ENCODE peak calls at places on chromosome 3, in ten cellular contexts. X is activated naive CD8-positive, alpha-beta T cell treated with anti-CD3 and anti-CD28 coated beads for 36 hours; I is NCI-H2029; P is activated CD4-positive, alpha-beta T cell treated with anti-CD3 and anti-CD28 coated beads, Interleukin-2, amount 10 ng/mL, durations not matched to agents 7 days and 5 days; G is iPS-NIHi11; R is 8988T; V is endothelial cell of umbilical vein; O is spleen; S is SK-N-DZ; K is stimulated activated CD4-positive, alpha-beta T cell treated with anti-CD3 and anti-CD28 coated beads, Interleukin-2, amount 100 ng/mL, for 24 hours. U is an unnamed sample.

GRCh38 chr3:49255112-49255511 is 21.9 kb downstream of the C3orf62 start:
- DNase-seq in X (no peak), I (no peak), P (no peak), G (no peak), R (no peak), V (no peak), O (no peak), S (no peak), K (no peak), U (no peak)

GRCh38 chr3:127688416-127689265 is 15.9 kb downstream of the ABTB1 start:
- DNase-seq in X (no peak), I (peak; percentile 59), P (no peak), G (no peak), R (no peak), V (no peak), O (peak; percentile 55), S (no peak), K (no peak), U (no peak)

GRCh38 chr3:127304121-127304744 is 16.4 kb upstream of the PRR20G start:
- DNase-seq in X (no peak), I (peak; percentile 98), P (no peak), G (peak; percentile 59), R (peak; percentile 66), V (no peak), O (no peak), S (no peak), K (no peak), U (no peak)

GRCh38 chr3:173548261-173548660 is 150.7 kb downstream of the NLGN1 start:
- DNase-seq in X (no peak), I (no peak), P (no peak), G (no peak), R (no peak), V (no peak), O (no peak), S (no peak), K (no peak), U (no peak)

GRCh38 chr3:72338942-72339749 is 509.1 kb downstream of the SHQ1 start:
- DNase-seq in X (peak; percentile 61), I (no peak), P (no peak), G (peak; percentile 58), R (peak; percentile 41), V (peak; percentile 80), O (peak; percentile 71), S (peak; percentile 13), K (peak; percentile 76), U (peak; percentile 99)

GRCh38 chr3:16429086-16429485 is 84.4 kb downstream of the RFTN1 start:
- DNase-seq in X (no peak), I (no peak), P (no peak), G (no peak), R (no peak), V (no peak), O (no peak), S (no peak), K (no peak), U (no peak)

GRCh38 chr3:16252243-16252978 is 12.3 kb downstream of the DPH3 start:
- DNase-seq in X (no peak), I (no peak), P (no peak), G (no peak), R (no peak), V (no peak), O (no peak), S (no peak), K (no peak), U (peak; percentile 70)

GRCh38 chr3:107130089-107130700 is 247.0 kb upstream of the CCDC54 start:
- DNase-seq in X (no peak), I (no peak), P (no peak), G (no peak), R (no peak), V (no peak), O (no peak), S (no peak), K (no peak), U (no peak)

GRCh38 chr3:194141415-194142155 is 5.6 kb downstream of the HES1 start:
- DNase-seq in X (peak; percentile 75), I (peak; percentile 96), P (peak; percentile 56), G (peak; percentile 90), R (peak; percentile 96), V (peak; percentile 93), O (peak; percentile 94), S (peak; percentile 69), K (peak; percentile 70), U (peak; percentile 92)

GRCh38 chr3:34212175-34212574 is 413.7 kb downstream of the PDCD6IP start:
- DNase-seq in X (no peak), I (no peak), P (no peak), G (no peak), R (no peak), V (peak; percentile 87), O (no peak), S (no peak), K (no peak), U (peak; percentile 69)

GRCh38 chr3:128334086-128334650 is 132.5 kb downstream of the DNAJB8 start:
- DNase-seq in X (no peak), I (no peak), P (no peak), G (no peak), R (no peak), V (no peak), O (no peak), S (no peak), K (no peak), U (no peak)

GRCh38 chr3:25631989-25632388 is 32.7 kb downstream of the TOP2B start:
- DNase-seq in X (no peak), I (no peak), P (no peak), G (no peak), R (no peak), V (no peak), O (no peak), S (no peak), K (no peak), U (no peak)

GRCh38 chr3:116188231-116188785 is 257.0 kb downstream of the LSAMP start:
- DNase-seq in X (no peak), I (no peak), P (no peak), G (no peak), R (no peak), V (no peak), O (no peak), S (peak; percentile 70), K (no peak), U (peak; percentile 63)

GRCh38 chr3:114706591-114707224 is 412.9 kb downstream of the TIGIT start:
- DNase-seq in X (peak; percentile 43), I (peak; percentile 90), P (no peak), G (no peak), R (no peak), V (peak; percentile 4), O (no peak), S (no peak), K (peak; percentile 24), U (peak; percentile 81)

GRCh38 chr3:32837789-32838188 is 20.0 kb downstream of the TRIM71 start:
- DNase-seq in X (no peak), I (no peak), P (no peak), G (no peak), R (no peak), V (no peak), O (no peak), S (no peak), K (no peak), U (no peak)

GRCh38 chr3:45647148-45647619 is 42.0 kb upstream of the SACM1L start:
- DNase-seq in X (no peak), I (peak; percentile 22), P (no peak), G (no peak), R (peak; percentile 56), V (peak; percentile 92), O (no peak), S (no peak), K (no peak), U (peak; percentile 94)

GRCh38 chr3:157602424-157602823 is 99.2 kb upstream of the VEPH1 start:
- DNase-seq in X (no peak), I (no peak), P (no peak), G (no peak), R (no peak), V (no peak), O (no peak), S (no peak), K (no peak), U (no peak)

GRCh38 chr3:112632596-112632995 is 8.3 kb downstream of the CCDC80 start:
- DNase-seq in X (no peak), I (no peak), P (no peak), G (no peak), R (no peak), V (no peak), O (no peak), S (no peak), K (no peak), U (no peak)

GRCh38 chr3:23263796-23264195 is 60.7 kb downstream of the UBE2E2 start:
- DNase-seq in X (no peak), I (no peak), P (no peak), G (no peak), R (no peak), V (no peak), O (no peak), S (no peak), K (no peak), U (no peak)

GRCh38 chr3:116034797-116035196 is 410.5 kb downstream of the LSAMP start:
- DNase-seq in X (no peak), I (no peak), P (no peak), G (peak; percentile 10), R (no peak), V (no peak), O (no peak), S (peak; percentile 78), K (no peak), U (no peak)

GRCh38 chr3:39414421-39414907 is 7.9 kb downstream of the RPSA start:
- DNase-seq in X (no peak), I (peak; percentile 10), P (no peak), G (no peak), R (no peak), V (no peak), O (no peak), S (no peak), K (peak; percentile 33), U (no peak)

GRCh38 chr3:32336123-32336518 is 55.5 kb upstream of the CMTM7 start:
- DNase-seq in X (no peak), I (no peak), P (no peak), G (no peak), R (no peak), V (no peak), O (no peak), S (peak; percentile 22), K (no peak), U (no peak)

GRCh38 chr3:72820405-72820804 is 27.8 kb downstream of the SHQ1 start:
- DNase-seq in X (no peak), I (no peak), P (no peak), G (no peak), R (no peak), V (peak; percentile 97), O (no peak), S (no peak), K (no peak), U (peak; percentile 78)

GRCh38 chr3:66609660-66610547 is 109.1 kb upstream of the LRIG1 start:
- DNase-seq in X (no peak), I (peak; percentile 87), P (no peak), G (peak; percentile 65), R (no peak), V (no peak), O (no peak), S (no peak), K (no peak), U (peak; percentile 83)

GRCh38 chr3:11810276-11810675 is 36.4 kb downstream of the TAMM41 start:
- DNase-seq in X (no peak), I (no peak), P (no peak), G (no peak), R (no peak), V (no peak), O (no peak), S (no peak), K (no peak), U (no peak)

GRCh38 chr3:196251918-196252317 is 35.6 kb downstream of the SLC51A start:
- DNase-seq in X (no peak), I (no peak), P (no peak), G (no peak), R (no peak), V (no peak), O (no peak), S (no peak), K (no peak), U (no peak)

GRCh38 chr3:142977399-142977728 is 13.9 kb upstream of the PAQR9 start:
- DNase-seq in X (no peak), I (no peak), P (no peak), G (no peak), R (no peak), V (no peak), O (no peak), S (no peak), K (no peak), U (peak; percentile 73)

GRCh38 chr3:172882563-172882962 is 132.0 kb downstream of the ECT2 start:
- DNase-seq in X (no peak), I (no peak), P (no peak), G (no peak), R (no peak), V (no peak), O (no peak), S (no peak), K (no peak), U (no peak)